ENCODE peak calls at places on chromosomes 5 and 9, in eight cellular contexts. C is epithelial cell of esophagus, F is heart right ventricle, G is cardiac muscle cell, Z is AG09309, V is psoas muscle, K is Caco-2, A is stomach. Y is an unnamed sample.

GRCh38 chr9:108956627-108957026 is 22.4 kb downstream of the ABITRAM start:
- DNase-seq in C (no peak), F (no peak), G (no peak), Z (no peak), V (no peak), K (no peak), A (no peak), Y (no peak)

GRCh38 chr5:122845253-122846050 is at the start of gene SNX24:
- DNase-seq in C (peak), F (peak), G (peak), Z (no peak), V (peak), K (peak), A (peak), Y (peak)

GRCh38 chr5:129743541-129744187 is 4.2 kb upstream of the MINAR2 start:
- DNase-seq in C (no peak), F (no peak), G (peak), Z (no peak), V (no peak), K (no peak), A (no peak), Y (no peak)

GRCh38 chr5:43485406-43485805 is 1.7 kb upstream of the TMEM267 start:
- DNase-seq in C (peak), F (no peak), G (no peak), Z (no peak), V (no peak), K (no peak), A (no peak), Y (no peak)

GRCh38 chr9:73039253-73039915 is 86.5 kb upstream of the ALDH1A1 start:
- DNase-seq in C (no peak), F (peak), G (no peak), Z (no peak), V (no peak), K (no peak), A (no peak), Y (no peak)

GRCh38 chr9:129839324-129840023 is 4.2 kb downstream of the USP20 start:
- DNase-seq in C (no peak), F (no peak), G (no peak), Z (no peak), V (no peak), K (no peak), A (no peak), Y (no peak)

GRCh38 chr5:172319708-172320441 is 36.3 kb upstream of the UBTD2 start:
- DNase-seq in C (no peak), F (no peak), G (no peak), Z (no peak), V (no peak), K (no peak), A (no peak), Y (no peak)

GRCh38 chr5:80072103-80073073 is 37.2 kb downstream of the THBS4 start:
- DNase-seq in C (no peak), F (no peak), G (no peak), Z (no peak), V (no peak), K (no peak), A (no peak), Y (no peak)

GRCh38 chr9:117188394-117188793 is 226.5 kb downstream of the ASTN2 start:
- DNase-seq in C (no peak), F (no peak), G (no peak), Z (no peak), V (no peak), K (no peak), A (no peak), Y (no peak)

GRCh38 chr9:122220673-122221222 is 8.0 kb downstream of the LHX6 start:
- DNase-seq in C (no peak), F (no peak), G (no peak), Z (no peak), V (no peak), K (no peak), A (no peak), Y (no peak)
- H3K4me3 ChIP-seq in C (no peak), F (no peak), G (peak), Z (no peak), V (no peak), K (no peak), A (no peak), Y (no peak)

DNA sequence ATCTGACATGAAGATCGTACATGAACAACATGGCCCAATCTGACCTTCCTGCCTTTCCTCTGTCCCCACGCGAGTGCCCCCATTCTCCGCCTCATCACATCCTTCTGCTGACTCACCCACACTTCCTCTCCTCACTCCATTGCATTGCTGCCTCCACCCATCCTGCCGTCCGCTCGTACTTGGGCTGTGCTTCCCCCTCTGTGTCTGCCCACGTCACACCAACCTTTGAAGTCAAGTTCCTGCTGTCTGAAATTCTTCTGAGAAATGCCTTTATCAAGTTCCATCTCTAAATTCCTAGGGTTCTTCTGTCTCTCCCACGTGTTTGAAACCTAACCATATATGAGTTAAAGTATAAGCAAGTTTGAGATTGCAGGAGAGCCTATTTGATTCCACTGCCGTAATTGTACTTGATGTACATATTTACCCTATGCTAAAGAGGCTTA is 18.0 kb upstream of the STARD4 start:
- DNase-seq in C (peak), F (peak), G (no peak), Z (no peak), V (peak), K (peak), A (peak), Y (peak)
- H3K4me3 ChIP-seq in C (no peak), F (no peak), G (no peak), Z (no peak), V (no peak), K (peak), A (no peak), Y (no peak)

GRCh38 chr9:69326261-69326660 is 1.2 kb downstream of the ENTREP1 start:
- DNase-seq in C (no peak), F (no peak), G (peak), Z (no peak), V (no peak), K (no peak), A (no peak), Y (no peak)
- H3K4me3 ChIP-seq in C (peak), F (peak), G (peak), Z (no peak), V (peak), K (no peak), A (peak), Y (peak)

GRCh38 chr5:120152472-120152871 is 311.6 kb upstream of the PRR16 start:
- DNase-seq in C (peak), F (no peak), G (no peak), Z (peak), V (no peak), K (no peak), A (no peak), Y (no peak)
- H3K4me3 ChIP-seq in C (no peak), F (no peak), G (no peak), Z (no peak), V (no peak), K (no peak), A (no peak), Y (no peak)

DNA sequence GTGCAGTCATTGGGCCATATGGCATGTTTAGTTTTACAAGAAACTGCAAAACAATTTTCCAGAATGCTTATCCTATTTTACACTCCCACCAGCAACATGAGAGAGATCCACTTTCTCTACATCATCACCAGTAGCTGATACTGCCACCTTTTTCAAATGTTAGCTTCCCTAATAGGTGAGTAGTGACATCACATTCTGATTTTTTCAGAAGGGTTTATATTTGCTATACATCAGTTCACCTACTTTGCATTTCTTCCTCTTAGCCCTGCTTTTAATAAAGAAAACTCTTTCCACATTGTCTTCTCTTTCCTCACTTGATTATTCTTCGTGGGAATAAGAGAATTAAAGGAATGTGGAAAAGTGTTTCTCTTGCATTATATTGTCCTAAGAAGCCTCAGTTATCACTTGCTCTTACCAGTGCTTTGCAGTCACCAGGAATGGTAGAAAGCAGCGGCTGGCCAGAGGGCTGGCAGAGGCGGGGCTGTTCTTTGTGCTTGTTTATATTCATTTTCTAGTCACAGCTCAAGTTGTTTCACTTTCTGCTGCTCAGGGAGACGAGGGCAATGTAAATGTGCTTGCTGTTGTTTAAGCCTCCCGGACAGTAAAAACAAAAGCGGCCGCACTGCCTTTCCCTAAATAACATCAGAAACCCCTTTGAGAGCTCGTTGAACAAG is 164.8 kb downstream of the HSD17B3 start:
- DNase-seq in C (no peak), F (no peak), G (no peak), Z (peak), V (no peak), K (no peak), A (peak), Y (no peak)
- H3K4me3 ChIP-seq in C (no peak), F (no peak), G (no peak), Z (peak), V (no peak), K (no peak), A (peak), Y (peak)

GRCh38 chr5:1493413-1493812 is 30.3 kb downstream of the LPCAT1 start:
- DNase-seq in C (no peak), F (no peak), G (no peak), Z (no peak), V (no peak), K (no peak), A (no peak), Y (no peak)

GRCh38 chr5:1493941-1494340 is 29.8 kb downstream of the LPCAT1 start:
- DNase-seq in C (no peak), F (no peak), G (no peak), Z (no peak), V (no peak), K (no peak), A (no peak), Y (no peak)

GRCh38 chr5:1494780-1495524 is 28.8 kb downstream of the LPCAT1 start:
- DNase-seq in C (no peak), F (no peak), G (no peak), Z (no peak), V (peak), K (no peak), A (peak), Y (peak)

GRCh38 chr5:1490360-1490759 is 33.4 kb downstream of the LPCAT1 start:
- DNase-seq in C (no peak), F (no peak), G (no peak), Z (no peak), V (no peak), K (no peak), A (no peak), Y (no peak)

DNA sequence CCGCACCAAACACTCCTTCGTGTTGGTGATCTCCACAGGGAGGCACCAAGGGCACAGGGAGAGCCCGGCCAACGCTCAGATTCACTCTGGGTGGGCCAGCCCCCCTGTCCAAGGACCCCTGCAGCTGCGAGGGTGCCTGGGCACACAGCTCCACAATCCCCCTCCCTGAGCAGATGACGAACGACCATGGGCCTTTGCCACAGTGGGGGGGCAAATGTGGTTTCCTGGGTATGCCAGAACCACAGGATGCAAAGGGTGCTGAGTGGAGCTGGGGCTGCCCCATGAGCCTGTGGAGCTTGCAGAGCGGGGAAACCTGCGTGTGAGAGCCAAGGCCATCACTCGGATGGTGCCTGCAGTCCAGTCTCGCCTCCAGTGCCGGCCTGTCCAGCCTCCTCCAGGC is 31.0 kb downstream of the LPCAT1 start:
- DNase-seq in C (no peak), F (no peak), G (no peak), Z (no peak), V (no peak), K (no peak), A (no peak), Y (no peak)
- H3K4me3 ChIP-seq in C (no peak), F (no peak), G (no peak), Z (no peak), V (no peak), K (no peak), A (no peak), Y (no peak)

GRCh38 chr9:137588891-137589290 is 1.4 kb downstream of the ZMYND19 start:
- DNase-seq in C (no peak), F (no peak), G (no peak), Z (no peak), V (no peak), K (no peak), A (no peak), Y (no peak)

GRCh38 chr9:137590469-137591383 is at the start of gene ZMYND19:
- DNase-seq in C (peak), F (peak), G (peak), Z (no peak), V (peak), K (peak), A (peak), Y (peak)

GRCh38 chr9:137588311-137588710 is 2.0 kb downstream of the ZMYND19 start:
- DNase-seq in C (no peak), F (no peak), G (no peak), Z (no peak), V (no peak), K (no peak), A (no peak), Y (no peak)

GRCh38 chr9:137589441-137590122 is 730 bp downstream of the ZMYND19 start:
- DNase-seq in C (peak), F (no peak), G (peak), Z (no peak), V (no peak), K (no peak), A (no peak), Y (no peak)

DNA sequence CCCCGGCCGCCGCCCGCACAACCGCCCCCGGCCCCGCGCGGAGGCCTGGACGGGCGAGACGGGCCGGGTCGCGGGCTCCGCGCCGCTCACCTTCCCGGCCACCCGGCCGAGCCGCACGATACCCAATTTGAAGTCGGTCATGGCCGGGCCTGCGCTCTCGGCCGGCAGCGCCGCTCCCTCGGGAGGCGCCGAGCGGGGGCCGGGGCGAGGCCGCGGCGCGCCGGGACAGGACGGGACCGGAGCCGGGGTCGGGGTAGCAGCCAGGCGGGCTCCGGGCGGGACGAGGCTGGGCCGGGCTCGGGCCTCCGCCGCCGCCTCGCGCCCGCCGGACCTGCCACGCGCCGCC is 216 bp downstream of the ZMYND19 start:
- DNase-seq in C (peak), F (no peak), G (no peak), Z (no peak), V (no peak), K (no peak), A (no peak), Y (no peak)
- H3K4me3 ChIP-seq in C (peak), F (peak), G (peak), Z (peak), V (peak), K (peak), A (peak), Y (peak)

Y was measured in esophagus squamous epithelium.